ENCODE peak calls at places on chromosomes 16 and 17, in four cellular contexts. One of them, this sample, is unnamed.

GRCh38 chr17:81194225-81194760 is 28.3 kb upstream of the AATK start:
- DNase-seq in pancreas: no peak
- DNase-seq in body of pancreas: no peak
- DNase-seq in uterus: no peak
- DNase-seq in this sample: no peak

GRCh38 chr17:82893779-82894178 is 54.0 kb upstream of the ZNF750 start:
- DNase-seq in pancreas: no peak
- DNase-seq in body of pancreas: no peak
- DNase-seq in uterus: no peak
- DNase-seq in this sample: peak; percentile 31

GRCh38 chr17:56597495-56597990 is 4.0 kb downstream of the NOG start:
- DNase-seq in pancreas: no peak
- DNase-seq in body of pancreas: no peak
- DNase-seq in uterus: no peak
- DNase-seq in this sample: no peak

GRCh38 chr17:59151591-59151990 is 3.4 kb downstream of the SKA2 start:
- DNase-seq in pancreas: no peak
- DNase-seq in body of pancreas: no peak
- DNase-seq in uterus: no peak
- DNase-seq in this sample: no peak

GRCh38 chr17:73257516-73257915 is 4.2 kb downstream of the CPSF4L start:
- DNase-seq in pancreas: no peak
- DNase-seq in body of pancreas: no peak
- DNase-seq in uterus: peak; percentile 33
- DNase-seq in this sample: no peak

GRCh38 chr16:86387461-86388440 is 122.6 kb upstream of the FOXF1 start:
- DNase-seq in pancreas: no peak
- DNase-seq in body of pancreas: no peak
- DNase-seq in uterus: no peak
- DNase-seq in this sample: no peak

GRCh38 chr17:73400915-73401545 is 89.2 kb upstream of the CDC42EP4 start:
- DNase-seq in pancreas: no peak
- DNase-seq in body of pancreas: no peak
- DNase-seq in uterus: no peak
- DNase-seq in this sample: peak; percentile 67

GRCh38 chr17:80813318-80813717 is 178.3 kb upstream of the CHMP6 start:
- DNase-seq in pancreas: no peak
- DNase-seq in body of pancreas: no peak
- DNase-seq in uterus: no peak
- DNase-seq in this sample: no peak

GRCh38 chr16:79991918-79992317 is 391.4 kb upstream of the MAF start:
- DNase-seq in pancreas: no peak
- DNase-seq in body of pancreas: no peak
- DNase-seq in uterus: no peak
- DNase-seq in this sample: no peak

GRCh38 chr17:79622776-79623175 is 11.9 kb upstream of the RBFOX3 start:
- DNase-seq in pancreas: no peak
- DNase-seq in body of pancreas: peak; percentile 2
- DNase-seq in uterus: peak; percentile 6
- DNase-seq in this sample: peak; percentile 27

DNA sequence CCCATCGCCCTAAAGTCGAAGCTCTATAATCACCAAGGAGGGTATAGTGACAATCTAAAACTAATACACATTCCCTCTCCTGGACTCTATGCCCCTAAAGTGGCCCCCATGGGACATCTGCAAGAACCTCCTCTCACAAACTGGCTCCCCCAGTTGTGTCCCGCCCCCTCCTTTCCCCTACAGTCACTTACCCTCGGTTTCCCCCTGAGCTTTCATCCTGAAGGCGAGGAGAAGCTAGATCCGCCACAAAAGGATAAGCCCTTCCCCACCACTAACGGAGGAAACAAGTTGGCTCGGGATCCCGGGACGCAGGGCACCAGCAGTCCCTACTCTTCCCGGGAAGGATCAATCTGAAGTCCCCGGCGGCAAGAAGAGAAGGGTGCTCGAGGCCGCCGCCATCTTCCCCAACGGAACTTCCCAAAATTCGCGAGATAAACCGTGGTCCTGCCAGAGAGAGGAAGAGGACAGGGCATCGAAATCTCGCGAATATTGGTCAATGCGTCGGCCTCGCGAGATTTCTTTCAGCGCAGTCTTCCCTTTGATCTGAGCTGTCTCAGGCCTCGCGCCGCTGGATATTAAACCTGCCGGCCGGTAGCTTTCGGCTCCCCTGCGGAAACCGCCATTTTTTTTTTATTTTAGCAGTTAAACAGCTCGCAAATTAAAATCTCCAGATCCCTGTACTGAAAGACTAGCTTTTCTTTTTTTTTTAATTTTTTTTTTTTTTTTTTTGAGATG is at the start of gene MED1:
- DNase-seq in pancreas: peak; percentile 94
- DNase-seq in body of pancreas: peak; percentile 96
- DNase-seq in uterus: peak; percentile 95
- DNase-seq in this sample: peak; percentile 96
- H3K4me1 ChIP-seq in pancreas: peaks cover 9% of the 10 kb centered on the region
- H3K4me1 ChIP-seq in body of pancreas: peaks cover 17% of the 10 kb centered on the region
- H3K4me1 ChIP-seq in uterus: no peaks in the 10 kb centered on the region
- H3K4me1 ChIP-seq in this sample: no peaks in the 10 kb centered on the region

DNA sequence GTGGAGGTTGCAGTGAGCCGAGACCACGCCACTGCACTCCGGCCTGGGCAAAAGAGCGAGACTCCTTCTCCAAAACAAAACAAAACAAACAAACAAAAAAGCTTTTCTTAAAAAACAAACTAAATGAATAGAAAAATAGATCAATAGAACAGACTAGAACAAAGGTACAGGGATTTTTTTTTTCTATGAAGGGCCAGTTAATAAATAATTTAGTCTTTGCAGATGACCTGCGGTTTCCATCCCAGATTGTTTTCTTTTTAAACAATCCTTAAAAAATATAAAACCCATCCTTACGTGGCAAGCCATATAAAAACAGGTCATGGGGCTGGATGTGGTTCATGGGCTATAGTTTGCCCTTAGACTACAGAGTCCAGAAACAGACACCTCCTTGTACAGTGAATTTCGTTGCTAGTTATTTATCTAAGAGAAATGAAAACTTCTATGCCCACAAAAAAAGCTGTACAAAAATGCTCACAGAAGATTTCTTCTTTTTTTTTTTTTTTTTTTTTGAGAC is 45.4 kb downstream of the CREBBP start:
- DNase-seq in pancreas: no peak
- DNase-seq in body of pancreas: no peak
- DNase-seq in uterus: no peak
- DNase-seq in this sample: no peak
- H3K36me3 ChIP-seq in pancreas: no peaks in the 10 kb centered on the region
- H3K36me3 ChIP-seq in body of pancreas: no peaks in the 10 kb centered on the region
- H3K36me3 ChIP-seq in uterus: no peaks in the 10 kb centered on the region
- H3K36me3 ChIP-seq in this sample: no peaks in the 10 kb centered on the region

DNA sequence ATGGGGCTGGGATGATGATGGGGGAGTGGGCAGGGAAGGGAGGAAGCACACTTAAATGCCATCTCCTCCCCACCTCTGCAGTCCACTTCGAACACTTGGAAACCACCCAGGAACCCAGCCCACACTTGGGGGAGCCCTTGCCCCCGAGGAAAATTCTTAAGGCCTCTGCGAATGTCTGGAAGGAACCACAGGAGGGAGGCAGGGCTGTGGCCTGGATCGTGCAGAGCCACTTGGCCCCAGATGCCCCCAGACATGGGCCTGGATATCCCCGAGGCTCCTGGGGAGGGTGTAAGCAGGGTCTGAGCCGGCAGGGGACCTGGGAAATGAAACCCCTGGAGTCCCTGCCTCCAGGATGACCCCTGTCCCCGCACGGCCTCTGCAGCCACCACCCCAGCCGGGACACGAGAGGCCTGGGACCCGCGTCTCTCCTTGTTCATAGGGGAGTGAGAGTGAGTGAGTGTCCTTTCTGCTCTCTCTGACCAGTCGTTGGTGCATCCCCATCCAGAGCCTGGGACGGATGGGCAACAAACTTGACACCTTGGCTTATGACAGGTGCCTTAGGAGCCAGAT is 11.8 kb upstream of the MTSS2 start:
- DNase-seq in pancreas: no peak
- DNase-seq in body of pancreas: no peak
- DNase-seq in uterus: no peak
- DNase-seq in this sample: no peak
- H3K4me1 ChIP-seq in pancreas: no peaks in the 10 kb centered on the region
- H3K4me1 ChIP-seq in body of pancreas: no peaks in the 10 kb centered on the region
- H3K4me1 ChIP-seq in uterus: peaks cover 22% of the 10 kb centered on the region
- H3K4me1 ChIP-seq in this sample: peaks cover 51% of the 10 kb centered on the region

GRCh38 chr17:51005768-51006167 is 114.9 kb downstream of the SPAG9 start:
- DNase-seq in pancreas: no peak
- DNase-seq in body of pancreas: no peak
- DNase-seq in uterus: no peak
- DNase-seq in this sample: no peak
- H3K36me3 ChIP-seq in pancreas: peaks cover 4% of the 10 kb centered on the region
- H3K36me3 ChIP-seq in body of pancreas: peaks cover 24% of the 10 kb centered on the region
- H3K36me3 ChIP-seq in uterus: no peaks in the 10 kb centered on the region
- H3K36me3 ChIP-seq in this sample: peaks cover 45% of the 10 kb centered on the region

DNA sequence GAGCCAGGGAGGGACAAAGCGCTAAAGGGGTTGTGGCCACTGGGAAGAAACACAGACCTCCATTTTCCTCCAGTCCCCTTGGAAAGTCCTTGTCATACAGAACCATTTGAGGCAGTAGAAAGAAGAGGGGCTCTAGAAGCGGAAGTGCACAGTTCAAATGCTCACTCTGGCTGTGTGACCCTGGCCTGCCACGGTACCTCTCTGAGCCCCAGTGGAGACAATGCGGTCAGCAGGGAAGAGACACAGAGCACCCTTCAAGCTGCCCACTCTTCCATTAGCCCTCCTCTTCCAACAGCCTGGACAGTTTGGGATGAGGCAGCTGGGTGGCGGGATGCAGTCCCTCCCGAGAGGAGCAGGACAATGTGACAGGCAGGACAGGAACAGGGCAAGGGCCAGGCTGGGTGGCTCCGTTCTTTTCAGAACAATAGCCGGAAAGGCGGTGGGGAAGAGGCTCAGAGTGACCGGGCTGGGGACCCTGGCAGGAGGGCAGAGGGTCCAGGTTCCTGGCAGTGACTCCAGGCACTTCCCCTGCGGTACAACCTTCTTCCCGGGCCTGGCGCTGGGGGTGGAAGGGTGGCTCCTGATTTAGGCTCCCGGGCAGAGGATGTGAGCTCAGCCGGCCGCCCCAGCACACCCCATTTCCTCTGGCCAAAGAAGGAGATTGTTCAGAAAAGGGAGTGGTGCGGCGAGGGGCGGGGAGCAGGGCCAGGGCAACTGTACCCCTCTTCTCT is 5.6 kb downstream of the CASKIN2 start:
- DNase-seq in pancreas: no peak
- DNase-seq in body of pancreas: no peak
- DNase-seq in uterus: peak; percentile 68
- DNase-seq in this sample: peak; percentile 83
- H3K4me1 ChIP-seq in pancreas: peaks cover 23% of the 10 kb centered on the region
- H3K4me1 ChIP-seq in body of pancreas: peaks cover 47% of the 10 kb centered on the region
- H3K4me1 ChIP-seq in uterus: no peaks in the 10 kb centered on the region
- H3K4me1 ChIP-seq in this sample: peaks cover 34% of the 10 kb centered on the region

DNA sequence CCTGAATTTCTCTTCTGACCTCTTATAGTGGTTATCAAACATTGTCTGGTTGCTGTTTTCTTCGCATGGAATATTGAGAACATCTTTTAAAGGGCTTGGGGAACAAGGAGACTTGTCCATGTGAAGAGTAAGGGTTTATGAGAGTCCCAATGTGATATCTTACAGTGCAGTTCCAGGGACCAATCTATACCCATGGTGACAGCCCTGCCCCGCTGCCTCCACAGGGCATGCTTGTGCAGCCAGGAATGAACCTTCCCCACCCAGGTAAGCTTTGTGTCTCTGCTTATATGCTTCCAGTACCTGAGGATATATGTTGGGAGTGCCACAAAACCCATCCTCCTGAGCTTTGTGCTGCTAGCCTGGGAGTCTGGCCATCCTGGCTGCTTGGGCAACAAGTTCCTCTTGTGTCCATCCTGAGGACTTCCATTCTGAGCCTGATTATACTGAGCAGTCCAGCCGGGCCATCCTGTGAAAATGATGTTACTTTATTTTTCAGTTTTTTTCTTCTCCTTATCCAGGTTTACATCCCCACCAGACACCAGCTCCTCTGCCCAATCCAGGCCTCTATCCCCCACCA is 9.5 kb upstream of the RAPGEFL1 start:
- DNase-seq in pancreas: no peak
- DNase-seq in body of pancreas: no peak
- DNase-seq in uterus: no peak
- DNase-seq in this sample: no peak
- H3K36me3 ChIP-seq in pancreas: peaks cover 47% of the 10 kb centered on the region
- H3K36me3 ChIP-seq in body of pancreas: peaks cover 44% of the 10 kb centered on the region
- H3K36me3 ChIP-seq in uterus: no peaks in the 10 kb centered on the region
- H3K36me3 ChIP-seq in this sample: peaks cover 46% of the 10 kb centered on the region

GRCh38 chr16:85051067-85051709 is 23.6 kb downstream of the KIAA0513 start:
- DNase-seq in pancreas: no peak
- DNase-seq in body of pancreas: no peak
- DNase-seq in uterus: no peak
- DNase-seq in this sample: no peak
- H3K4me1 ChIP-seq in pancreas: peaks cover 4% of the 10 kb centered on the region
- H3K4me1 ChIP-seq in body of pancreas: peaks cover 33% of the 10 kb centered on the region
- H3K4me1 ChIP-seq in uterus: no peaks in the 10 kb centered on the region
- H3K4me1 ChIP-seq in this sample: peaks cover 11% of the 10 kb centered on the region

DNA sequence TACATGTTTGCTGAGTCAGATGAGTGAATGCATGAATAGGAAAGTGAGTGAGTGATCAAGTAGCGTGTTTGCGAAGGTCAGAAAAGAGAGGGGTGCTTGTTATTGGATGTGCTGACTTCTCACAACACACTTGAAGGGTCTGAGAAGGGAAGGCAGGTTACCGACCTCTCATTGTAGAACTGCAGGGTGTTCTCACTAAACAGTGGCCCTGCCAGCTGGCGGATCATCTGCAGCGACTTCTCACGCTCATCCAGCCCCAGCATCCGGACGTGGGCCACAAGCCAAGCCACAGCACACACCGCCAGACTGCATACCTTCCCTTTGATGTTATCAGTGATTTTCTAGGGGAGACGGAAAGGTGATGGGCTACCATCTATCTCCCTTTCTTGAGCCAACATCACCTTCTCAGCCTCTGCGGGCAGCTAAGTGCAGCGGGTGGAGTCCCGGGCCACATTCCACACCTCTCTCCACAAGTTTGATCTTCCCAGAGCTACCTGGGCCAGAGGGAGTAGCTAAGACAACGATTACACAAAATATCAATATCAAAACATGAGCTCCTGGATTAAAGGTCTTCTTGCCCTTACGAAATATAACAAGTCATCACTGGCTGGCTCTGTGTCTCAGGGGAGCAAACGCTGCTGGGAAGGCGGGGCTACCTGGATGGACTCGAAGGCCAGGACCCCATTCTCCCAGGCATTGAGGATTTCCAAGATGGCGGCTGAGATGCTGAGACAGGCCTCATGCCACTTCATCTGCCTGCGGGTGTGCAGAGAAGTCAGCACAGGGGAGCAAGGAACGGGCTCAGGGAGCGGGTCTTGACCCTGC is 11.0 kb downstream of the CSF3 start:
- DNase-seq in pancreas: no peak
- DNase-seq in body of pancreas: no peak
- DNase-seq in uterus: no peak
- DNase-seq in this sample: no peak
- H3K36me3 ChIP-seq in pancreas: peaks cover 9% of the 10 kb centered on the region
- H3K36me3 ChIP-seq in body of pancreas: peaks cover 28% of the 10 kb centered on the region
- H3K36me3 ChIP-seq in uterus: no peaks in the 10 kb centered on the region
- H3K36me3 ChIP-seq in this sample: peaks cover 38% of the 10 kb centered on the region

This sample was measured in kidney.